ENCODE peak calls at places on chromosomes 3 and 15, in five cellular contexts. W, N, Q, S and O are unnamed samples. For H3K4me1, the result is how much of the 10 kb centered on the place peaks cover.

GRCh38 chr3:61530355-61530754 is 31.0 kb upstream of the PTPRG start:
- DNase-seq in N (peak), S (no peak), Q (peak), W (peak), O (no peak)

GRCh38 chr3:34212671-34213070 is 414.2 kb downstream of the PDCD6IP start:
- DNase-seq in Q (no peak), W (peak), N (peak), S (no peak), O (no peak)

GRCh38 chr3:193980326-193980725 is 155.6 kb upstream of the HES1 start:
- DNase-seq in N (no peak), S (no peak), Q (no peak), W (no peak), O (no peak)

GRCh38 chr3:14301558-14301957 is 100.8 kb upstream of the SLC6A6 start:
- DNase-seq in W (no peak), Q (no peak), S (no peak), N (no peak), O (peak)

GRCh38 chr3:158111861-158112260 is 2.0 kb downstream of the RSRC1 start:
- DNase-seq in N (no peak), W (no peak), Q (no peak), S (no peak), O (no peak)

GRCh38 chr15:94412979-94413741 is 181.8 kb downstream of the MCTP2 start:
- DNase-seq in N (no peak), Q (peak), S (no peak), W (no peak), O (peak)

GRCh38 chr15:66943456-66944095 is 121.8 kb upstream of the SMAD3 start:
- DNase-seq in Q (peak), W (no peak), N (no peak), S (no peak), O (peak)

GRCh38 chr3:67450153-67450552 is 204.3 kb downstream of the SUCLG2 start:
- DNase-seq in W (no peak), S (no peak), Q (no peak), N (no peak), O (no peak)

GRCh38 chr15:65841121-65841930 is 28.0 kb upstream of the RAB11A start:
- DNase-seq in N (no peak), S (no peak), Q (no peak), W (no peak), O (no peak)

GRCh38 chr3:127151992-127152391 is 40.9 kb upstream of the PRR23E start:
- DNase-seq in W (no peak), N (no peak), S (no peak), Q (no peak), O (no peak)

GRCh38 chr3:45659661-45660566 is 29.3 kb upstream of the SACM1L start:
- DNase-seq in S (peak), W (peak), Q (peak), N (peak), O (peak)

GRCh38 chr3:69776926-69777581 is 37.8 kb downstream of the MITF start:
- DNase-seq in S (no peak), W (no peak), N (no peak), Q (no peak), O (no peak)

GRCh38 chr3:7739754-7740153 is 761.9 kb upstream of the LMCD1 start:
- DNase-seq in Q (no peak), S (no peak), N (no peak), W (no peak), O (no peak)

GRCh38 chr3:184361932-184362667 is 590 bp downstream of the POLR2H start:
- DNase-seq in W (peak), S (no peak), N (peak), Q (peak), O (peak)

GRCh38 chr3:47315069-47315647 is 32.4 kb downstream of the KLHL18 start:
- DNase-seq in N (peak), W (no peak), Q (no peak), S (no peak), O (peak)

GRCh38 chr3:14391033-14391432 is 11.4 kb upstream of the SLC6A6 start:
- DNase-seq in Q (peak), S (no peak), N (peak), W (no peak), O (no peak)

GRCh38 chr3:146470424-146470990 is 1.1 kb upstream of the PLSCR2 start:
- DNase-seq in N (no peak), W (no peak), Q (peak), S (no peak), O (no peak)

GRCh38 chr3:110180733-110181132 is 843.4 kb upstream of the DPPA4 start:
- DNase-seq in Q (no peak), W (no peak), S (no peak), N (peak), O (no peak)

GRCh38 chr3:30646181-30646876 is 39.9 kb downstream of the TGFBR2 start:
- DNase-seq in Q (no peak), S (no peak), W (no peak), N (no peak), O (no peak)

GRCh38 chr15:53000412-53000811 is 210.3 kb upstream of the ONECUT1 start:
- DNase-seq in S (no peak), W (no peak), Q (no peak), N (no peak), O (no peak)

GRCh38 chr3:129657261-129658046 is 51.0 kb upstream of the PLXND1 start:
- DNase-seq in N (no peak), W (no peak), S (no peak), Q (no peak), O (no peak)

GRCh38 chr3:106457278-106458210 is 588.7 kb upstream of the CBLB start:
- DNase-seq in Q (peak), W (no peak), S (peak), N (peak), O (no peak)

GRCh38 chr15:69288531-69289311 is 10.0 kb upstream of the PAQR5 start:
- DNase-seq in N (no peak), S (no peak), W (no peak), Q (no peak), O (no peak)

GRCh38 chr15:101090460-101090853 is 161.4 kb downstream of the CHSY1 start:
- DNase-seq in S (no peak), Q (no peak), W (no peak), N (no peak), O (no peak)

GRCh38 chr3:191417457-191417729 is 43.6 kb upstream of the PYDC2 start:
- DNase-seq in Q (no peak), S (no peak), W (no peak), N (no peak), O (no peak)

GRCh38 chr15:56757884-56758283 is 24.6 kb upstream of the ZNF280D start:
- DNase-seq in S (no peak), N (no peak), W (no peak), Q (no peak), O (no peak)

GRCh38 chr15:49734831-49735508 is 114.1 kb downstream of the DTWD1 start:
- DNase-seq in S (no peak), W (no peak), N (no peak), Q (no peak), O (no peak)

GRCh38 chr15:52737720-52738119 is 52.4 kb downstream of the ONECUT1 start:
- DNase-seq in S (no peak), Q (no peak), W (no peak), N (no peak), O (no peak)

GRCh38 chr15:90154246-90154645 is 46.9 kb upstream of the SEMA4B start:
- DNase-seq in N (no peak), W (no peak), S (no peak), Q (no peak), O (no peak)

GRCh38 chr3:122299872-122300460 is 25.1 kb upstream of the CSTA start:
- DNase-seq in W (peak), S (no peak), N (peak), Q (peak), O (no peak)

GRCh38 chr15:56817690-56818089 is 84.4 kb upstream of the ZNF280D start:
- DNase-seq in Q (no peak), N (no peak), W (no peak), S (no peak), O (no peak)

GRCh38 chr15:41115088-41115651 is 910 bp downstream of the INO80 start:
- DNase-seq in Q (peak), W (peak), S (peak), N (no peak), O (no peak)

GRCh38 chr3:25885544-25885943 is 95.7 kb downstream of the OXSM start:
- DNase-seq in Q (no peak), S (no peak), W (no peak), N (no peak), O (no peak)

GRCh38 chr15:100596792-100597191 is 5.2 kb downstream of the LINS1 start:
- DNase-seq in Q (no peak), N (no peak), S (peak), W (no peak), O (peak)

GRCh38 chr3:159634414-159634813 is 354.2 kb upstream of the IL12A start:
- DNase-seq in N (no peak), S (no peak), Q (peak), W (no peak), O (no peak)

GRCh38 chr15:84834969-84835368 is 17.8 kb downstream of the ALPK3 start:
- DNase-seq in N (no peak), S (no peak), Q (no peak), W (no peak), O (no peak)

GRCh38 chr3:66073464-66074141 is 34.9 kb upstream of the MAGI1 start:
- DNase-seq in S (no peak), W (no peak), Q (no peak), N (no peak), O (no peak)

GRCh38 chr3:144948711-144949110 is 977.1 kb downstream of the DIPK2A start:
- DNase-seq in S (no peak), N (no peak), W (no peak), Q (no peak), O (no peak)

GRCh38 chr15:26260517-26261133 is 397.5 kb upstream of the ATP10A start:
- DNase-seq in N (no peak), Q (peak), W (peak), S (no peak), O (no peak)

DNA sequence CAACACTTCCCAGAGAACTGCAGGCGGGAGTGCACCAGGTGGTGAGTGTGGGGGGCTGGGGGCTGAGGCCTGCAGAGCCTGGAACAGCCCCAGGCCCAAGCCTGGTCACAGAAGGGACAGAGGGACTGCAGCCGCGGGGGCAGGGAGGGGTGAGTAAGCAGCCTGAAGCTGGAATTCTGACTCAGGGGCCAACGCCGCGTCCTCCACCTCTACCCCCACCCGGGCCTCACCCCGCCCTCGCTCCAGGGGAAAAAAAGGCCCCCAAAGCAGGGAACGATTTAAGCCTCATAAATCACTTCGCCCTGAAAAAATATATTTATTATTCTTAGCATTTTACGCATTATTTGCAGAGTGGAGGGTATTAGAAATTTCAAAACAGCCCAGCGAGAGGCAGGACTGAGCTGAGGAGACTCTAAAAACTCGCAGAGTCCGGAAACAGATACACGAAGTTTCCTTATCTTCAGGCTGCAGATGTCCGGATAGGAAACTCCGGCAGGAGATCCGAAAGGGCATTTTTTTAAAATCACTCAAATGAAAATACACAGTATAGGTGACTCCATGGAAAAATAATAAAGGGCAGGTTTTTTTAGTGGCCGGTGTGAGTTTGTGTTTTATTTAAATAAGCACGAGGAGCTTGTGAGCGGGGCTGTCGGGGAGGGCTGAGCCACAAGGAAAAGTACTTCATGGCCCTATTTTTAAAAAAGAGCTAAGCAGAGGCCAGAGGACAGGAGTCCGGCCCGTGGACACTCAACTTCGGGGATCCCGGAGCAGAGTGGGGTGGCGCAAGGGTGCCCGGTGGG is 9.9 kb downstream of the GATA2 start:
- DNase-seq in Q (no peak), S (no peak), N (no peak), W (peak), O (no peak)
- TF ChIP-seq EP300 in Q (no peak), S (no peak), N (peak), W (peak), O (no peak)

GRCh38 chr3:111720681-111721380 is 125.7 kb upstream of the ZBED2 start:
- DNase-seq in N (no peak), S (no peak), W (no peak), Q (no peak), O (no peak)
- H3K4me1 ChIP-seq in N (under half), S (under half), W (under half), Q (under half), O (under half)

DNA sequence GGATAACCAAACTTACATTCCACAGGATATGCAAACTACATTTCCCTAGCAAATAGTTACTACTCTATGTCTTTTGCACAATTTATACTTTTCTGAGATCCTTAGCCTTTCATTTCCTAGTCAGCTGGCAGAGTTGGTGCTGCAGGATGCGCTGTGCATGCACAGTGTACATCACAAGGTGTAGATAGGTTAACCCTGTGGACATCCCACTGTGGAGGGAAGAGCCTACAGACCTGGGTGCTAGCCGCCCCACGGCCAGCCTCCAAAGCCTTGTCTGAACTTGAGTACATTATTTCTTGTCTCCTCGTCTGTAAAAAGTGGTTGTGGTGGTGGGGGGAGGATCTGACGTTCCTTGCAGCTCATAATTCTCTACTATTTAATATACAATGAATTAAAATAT is 3.5 kb downstream of the TNFSF10 start:
- DNase-seq in N (no peak), S (no peak), Q (no peak), W (no peak), O (no peak)
- H3K4me3 ChIP-seq in N (peak), S (peak), Q (no peak), W (no peak), O (peak)

GRCh38 chr15:42156266-42156922 is at the start of gene PLA2G4F:
- DNase-seq in Q (no peak), N (no peak), S (no peak), W (no peak), O (peak)
- TF ChIP-seq EP300 in Q (no peak), N (no peak), S (no peak), W (no peak), O (no peak)

GRCh38 chr3:177238661-177239216 is 41.5 kb upstream of the TBL1XR1 start:
- DNase-seq in W (no peak), N (no peak), Q (no peak), S (no peak), O (no peak)

GRCh38 chr3:177237206-177237605 is 39.9 kb upstream of the TBL1XR1 start:
- DNase-seq in N (no peak), W (no peak), Q (no peak), S (no peak), O (peak)

GRCh38 chr3:177234121-177234520 is 36.8 kb upstream of the TBL1XR1 start:
- DNase-seq in Q (no peak), W (no peak), N (no peak), S (no peak), O (no peak)

GRCh38 chr3:177231237-177231636 is 34.0 kb upstream of the TBL1XR1 start:
- DNase-seq in N (no peak), S (no peak), Q (no peak), W (no peak), O (no peak)

DNA sequence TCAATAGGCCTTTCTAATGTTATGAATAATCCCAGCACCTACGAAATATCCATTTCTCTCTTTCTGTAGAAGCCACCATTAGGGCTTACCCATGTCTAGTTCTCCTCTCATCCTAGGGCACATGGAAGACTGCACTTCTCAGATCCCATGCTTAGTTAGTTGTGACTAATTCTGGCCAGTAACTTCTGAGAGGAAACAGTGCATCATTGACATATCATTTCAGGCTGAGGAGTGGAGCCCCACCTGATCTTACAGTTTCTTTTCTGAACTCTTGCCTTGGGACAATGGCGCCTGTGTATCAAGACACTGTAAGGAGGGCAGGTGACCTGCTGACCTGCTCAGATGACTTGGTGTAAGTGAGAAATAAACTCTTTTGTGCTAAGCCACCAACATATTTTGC is 39.4 kb upstream of the TBL1XR1 start:
- DNase-seq in S (no peak), Q (no peak), N (no peak), W (no peak), O (no peak)
- H3K4me1 ChIP-seq in S (under half), Q (under half), N (under half), W (under half), O (under half)

GRCh38 chr3:119558528-119559339 is 680 bp downstream of the CD80 start:
- DNase-seq in S (no peak), N (no peak), Q (no peak), W (no peak), O (no peak)
- H3K4me3 ChIP-seq in S (peak), N (no peak), Q (no peak), W (no peak), O (no peak)

DNA sequence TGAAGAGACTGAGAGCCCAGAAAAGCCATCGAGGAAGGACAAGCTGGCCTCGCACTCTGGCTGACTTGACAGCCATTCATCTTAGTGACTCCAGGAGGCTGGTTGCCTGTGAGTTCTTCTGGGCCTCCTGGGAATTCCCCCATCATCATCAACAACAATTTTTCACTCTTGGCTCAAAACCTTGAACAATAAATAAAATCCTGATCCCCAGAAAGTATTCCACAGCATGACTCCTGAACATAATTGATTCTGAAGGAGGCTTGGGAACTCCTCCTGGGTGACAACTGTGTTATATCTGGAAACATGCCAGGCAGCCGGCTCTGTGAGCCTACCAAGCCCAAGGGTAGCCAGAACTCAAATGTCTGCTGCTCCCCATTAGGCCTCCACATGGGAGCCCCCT is 188.6 kb downstream of the SHQ1 start:
- DNase-seq in W (no peak), S (no peak), N (no peak), Q (no peak), O (no peak)
- TF ChIP-seq EP300 in W (no peak), S (no peak), N (no peak), Q (no peak), O (no peak)